ENCODE peak calls at places on chromosomes 1 and 21, in four cellular contexts. B is K562, L is A549, U is HepG2. F is an unnamed sample.

GRCh38 chr1:7555391-7556185 is 215.5 kb upstream of the VAMP3 start:
- DNase-seq in U (no peak), B (no peak), L (no peak), F (no peak)

GRCh38 chr1:75136921-75137641 is 2.9 kb downstream of the LHX8 start:
- DNase-seq in U (no peak), L (no peak), B (no peak), F (no peak)

GRCh38 chr1:204450461-204451257 is 39.0 kb upstream of the PPP1R15B start:
- DNase-seq in L (peak), B (no peak), U (no peak), F (no peak)

GRCh38 chr1:180267761-180268555 is 37.9 kb downstream of the LHX4 start:
- DNase-seq in U (no peak), L (no peak), B (no peak), F (no peak)

GRCh38 chr21:41121785-41122415 is 46.1 kb upstream of the BACE2 start:
- DNase-seq in L (peak), U (peak), B (peak), F (peak)

GRCh38 chr21:44375281-44375651 is 21.8 kb downstream of the TRPM2 start:
- DNase-seq in L (no peak), U (no peak), B (no peak), F (no peak)

GRCh38 chr1:2415337-2415736 is 3.0 kb upstream of the PEX10 start:
- DNase-seq in L (no peak), B (no peak), U (no peak), F (no peak)

GRCh38 chr1:89523597-89524368 is 846 bp upstream of the LRRC8B start:
- DNase-seq in B (peak), U (peak), L (peak), F (no peak)

GRCh38 chr21:26795866-26796329 is 49.3 kb downstream of the ADAMTS1 start:
- DNase-seq in B (no peak), L (peak), U (no peak), F (no peak)

GRCh38 chr21:15421947-15422346 is 307.8 kb upstream of the USP25 start:
- DNase-seq in B (no peak), U (no peak), L (no peak), F (no peak)

DNA sequence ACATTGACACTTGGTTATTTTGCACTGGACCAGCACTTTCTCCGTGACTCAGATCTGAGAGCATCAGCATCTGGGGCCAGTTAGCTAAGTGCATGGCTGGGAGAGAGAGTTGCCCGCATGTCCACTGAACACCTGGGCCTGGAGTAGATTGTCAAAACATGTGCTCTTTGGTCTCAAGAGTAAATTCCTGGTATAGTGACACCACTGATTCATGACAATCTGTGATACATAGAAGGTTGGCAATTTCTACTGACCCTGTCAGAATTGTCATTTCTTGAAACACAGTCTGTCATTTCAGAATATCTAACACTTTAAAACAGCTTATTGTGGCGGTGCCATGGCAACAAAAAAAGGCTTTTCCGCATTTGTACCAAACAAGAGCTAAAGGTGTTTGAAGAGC is 186.4 kb upstream of the FAM78B start:
- DNase-seq in U (no peak), L (no peak), B (no peak), F (no peak)
- TF ChIP-seq BHLHE40 in U (no peak), L (no peak), B (no peak), F (no peak)

GRCh38 chr1:83999316-83999819 is 436 bp upstream of the TTLL7 start:
- DNase-seq in B (peak), U (peak), L (peak), F (no peak)
- TF ChIP-seq CHD2 in B (no peak), U (no peak), L (no peak), F (no peak)

DNA sequence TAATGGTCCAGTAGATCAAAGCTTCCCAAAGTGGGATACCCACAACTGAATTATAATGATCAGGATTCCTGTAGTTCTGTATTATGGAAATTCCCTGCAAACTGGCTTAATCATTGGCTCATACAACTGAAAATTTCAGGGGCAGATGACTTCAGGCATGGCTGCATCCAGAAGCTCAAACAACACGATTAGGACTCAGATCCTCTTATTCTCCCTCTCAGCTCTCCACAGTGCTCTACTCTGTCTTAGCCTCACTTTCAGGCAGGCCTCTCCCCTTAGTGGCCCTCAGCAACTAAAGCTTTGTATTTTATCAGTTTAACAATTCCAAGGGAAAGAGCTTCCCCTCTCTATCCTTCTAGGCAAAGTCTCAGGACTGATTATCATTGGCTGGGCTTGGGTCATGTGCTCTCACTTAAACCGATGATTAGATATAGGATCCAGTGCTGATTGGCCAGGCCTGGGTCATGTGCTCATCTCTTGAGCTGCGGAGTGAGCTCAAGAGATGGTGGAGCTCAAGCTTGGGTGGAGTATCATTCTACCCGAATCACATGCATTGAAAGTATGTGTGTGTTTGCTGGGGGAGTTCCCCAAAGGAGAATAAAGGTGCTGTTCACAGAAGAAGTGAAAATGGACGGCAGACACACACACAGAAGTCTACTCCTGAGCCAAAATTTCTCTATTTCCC is 57.9 kb upstream of the RUNX3 start:
- DNase-seq in L (no peak), B (peak), U (no peak), F (peak)
- TF ChIP-seq BHLHE40 in L (no peak), B (no peak), U (no peak), F (peak)

DNA sequence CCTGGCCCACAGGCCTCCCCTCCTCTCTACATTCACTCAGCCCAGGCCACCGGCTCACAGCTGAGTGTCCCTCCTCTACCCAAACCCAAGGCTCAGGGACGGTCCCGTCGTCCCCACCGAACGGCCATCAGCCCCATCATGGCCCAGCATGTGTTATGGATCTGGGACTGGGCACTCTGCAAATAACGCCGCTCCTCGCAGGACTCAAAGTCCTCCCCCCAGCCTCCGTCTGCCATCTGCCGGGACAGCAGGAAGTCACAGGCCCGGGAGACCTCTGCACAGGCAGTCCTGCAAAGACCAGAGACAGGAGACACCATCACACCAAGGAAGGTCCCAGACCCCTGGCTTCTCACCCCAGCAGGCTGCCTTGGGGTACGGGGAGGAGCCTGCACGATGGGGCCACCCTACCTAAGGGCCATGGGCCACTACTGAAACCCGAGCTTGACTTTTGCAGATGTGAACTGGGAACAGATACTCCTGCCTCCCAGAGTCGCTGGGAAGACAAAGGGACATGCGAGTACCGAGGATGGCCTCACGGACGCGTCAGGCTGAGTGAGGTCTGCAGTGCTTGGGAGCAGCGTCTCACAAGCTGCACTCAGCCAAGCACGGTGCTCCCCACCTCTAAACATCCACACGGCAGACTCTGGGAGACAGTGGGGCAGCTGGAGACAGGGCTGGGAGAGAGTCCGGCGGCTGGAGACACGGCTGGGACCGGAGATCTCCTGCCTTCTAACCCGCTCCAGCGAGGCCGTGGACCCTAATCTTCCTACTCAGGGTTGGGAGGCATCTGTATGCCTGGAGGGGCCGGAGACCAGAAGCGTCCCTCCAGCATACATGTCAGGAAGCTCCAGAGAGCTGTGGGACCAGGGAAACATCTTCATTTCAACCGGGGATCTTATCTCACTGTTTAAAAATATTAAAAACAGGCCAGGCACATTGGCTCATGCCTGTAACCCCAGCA is 10.4 kb upstream of the SPATC1L start:
- DNase-seq in B (no peak), U (no peak), L (no peak), F (no peak)
- TF ChIP-seq CHD2 in B (no peak), U (no peak), L (no peak), F (no peak)

F was measured in GM12878.